ENCODE peak calls at places on chromosomes 3 and 15, in seven cellular contexts. M is activated T-helper 1 cell treated with anti-CD3 and anti-CD28 coated beads, Interleukin-12 subunit alpha, Interleukin-12 subunit beta, Interleukin-2, Interleukin-4 antibody, amounts not matched to agents 30 ng/mL and 10 ng/mL and 1 ng/mL, durations not matched to agents 14 hours and 24 hours and 36 hours; H is prostate gland; J is activated naive CD8-positive, alpha-beta T cell treated with anti-CD3 and anti-CD28 coated beads, Interleukin-2, amount 50 U/mL, for 16 hours; V is CD8-positive, alpha-beta T cell; W is stimulated activated CD4-positive, alpha-beta T cell treated with anti-CD3 and anti-CD28 coated beads, Interleukin-2, amount 100 ng/mL, for 48 hours; P is occipital lobe. Q is an unnamed sample.

GRCh38 chr15:71648095-71648494 is 162.3 kb upstream of the NR2E3 start:
- DNase-seq in J (no peak), P (no peak), H (no peak), V (no peak), W (no peak), M (no peak), Q (no peak)

GRCh38 chr15:66047321-66048024 is 178.2 kb downstream of the RAB11A start:
- DNase-seq in H (no peak), V (no peak), M (no peak), J (no peak), P (no peak), W (no peak), Q (no peak)

GRCh38 chr15:79919090-79919748 is 22.4 kb upstream of the MTHFS start:
- DNase-seq in J (no peak), W (no peak), V (no peak), M (no peak), P (no peak), H (no peak), Q (no peak)

GRCh38 chr3:101292027-101292426 is 28.3 kb downstream of the IMPG2 start:
- DNase-seq in P (no peak), M (no peak), V (no peak), H (no peak), W (no peak), J (no peak), Q (no peak)

GRCh38 chr15:77068633-77069032 is 2.3 kb downstream of the TSPAN3 start:
- DNase-seq in P (no peak), W (no peak), J (no peak), H (no peak), V (no peak), M (no peak), Q (no peak)

GRCh38 chr3:188052229-188052965 is 101.6 kb upstream of the LPP start:
- DNase-seq in J (no peak), H (peak; percentile 66), V (no peak), P (peak; percentile 95), M (no peak), W (no peak), Q (no peak)

GRCh38 chr3:99633887-99634558 is 4.4 kb upstream of the COL8A1 start:
- DNase-seq in V (no peak), W (no peak), M (no peak), H (no peak), J (no peak), P (no peak), Q (no peak)

GRCh38 chr3:25663324-25664065 is 1.2 kb downstream of the TOP2B start:
- DNase-seq in V (no peak), P (no peak), J (no peak), W (no peak), H (no peak), M (peak; percentile 2), Q (no peak)

GRCh38 chr15:39919740-39920509 is at the start of gene GPR176:
- DNase-seq in H (peak; percentile 16), P (peak; percentile 48), M (no peak), J (no peak), V (peak; percentile 5), W (peak; percentile 11), Q (peak; percentile 15)

GRCh38 chr3:172675371-172676193 is 35.3 kb downstream of the NCEH1 start:
- DNase-seq in J (no peak), M (no peak), V (no peak), H (no peak), W (no peak), P (no peak), Q (no peak)

GRCh38 chr3:10459954-10460754 is 45.2 kb downstream of the ATP2B2 start:
- DNase-seq in M (peak; percentile 34), P (no peak), J (no peak), V (peak; percentile 28), H (no peak), W (peak; percentile 45), Q (no peak)

GRCh38 chr15:51727141-51727897 is 10.1 kb downstream of the LYSMD2 start:
- DNase-seq in J (no peak), V (no peak), W (no peak), M (no peak), H (no peak), P (no peak), Q (no peak)

GRCh38 chr3:16480861-16481569 is 32.5 kb downstream of the RFTN1 start:
- DNase-seq in W (no peak), H (no peak), J (no peak), M (no peak), V (no peak), P (no peak), Q (no peak)

GRCh38 chr3:45084820-45085816 is 59.0 kb downstream of the CLEC3B start:
- DNase-seq in H (no peak), W (no peak), J (no peak), M (no peak), P (no peak), V (no peak), Q (no peak)

GRCh38 chr3:29525254-29525881 is 244.5 kb downstream of the RBMS3 start:
- DNase-seq in H (peak; percentile 77), M (no peak), J (no peak), W (no peak), P (no peak), V (no peak), Q (no peak)

GRCh38 chr3:79113821-79114220 is 654.0 kb downstream of the ROBO1 start:
- DNase-seq in M (no peak), P (no peak), W (no peak), J (no peak), V (no peak), H (no peak), Q (no peak)

GRCh38 chr3:184011937-184012889 is 5.5 kb downstream of the ABCC5 start:
- DNase-seq in V (no peak), J (no peak), M (no peak), W (no peak), P (no peak), H (no peak), Q (no peak)

GRCh38 chr3:174949523-174949922 is 90.4 kb downstream of the NAALADL2 start:
- DNase-seq in M (no peak), V (no peak), H (no peak), W (no peak), P (no peak), J (no peak), Q (no peak)

GRCh38 chr3:59843816-59844215 is 794.0 kb upstream of the CFAP20DC start:
- DNase-seq in P (no peak), W (no peak), V (no peak), H (no peak), J (no peak), M (no peak), Q (no peak)

GRCh38 chr3:139811331-139811730 is 123.7 kb upstream of the CLSTN2 start:
- DNase-seq in V (no peak), M (no peak), J (no peak), W (no peak), H (no peak), P (no peak), Q (no peak)

GRCh38 chr3:7876741-7877297 is 624.8 kb upstream of the LMCD1 start:
- DNase-seq in W (peak; percentile 5), V (peak; percentile 2), J (peak; percentile 17), P (no peak), M (peak; percentile 11), H (no peak), Q (peak; percentile 35)

GRCh38 chr3:115062412-115062956 is 84.6 kb downstream of the ZBTB20 start:
- DNase-seq in W (no peak), P (no peak), M (no peak), H (no peak), V (no peak), J (no peak), Q (no peak)

GRCh38 chr3:55416381-55416821 is 70.7 kb downstream of the WNT5A start:
- DNase-seq in P (no peak), M (no peak), J (no peak), H (no peak), W (no peak), V (no peak), Q (no peak)

GRCh38 chr3:119294402-119294888 is 262 bp downstream of the ARHGAP31 start:
- DNase-seq in H (peak; percentile 53), W (peak; percentile 34), M (peak; percentile 48), P (no peak), V (peak; percentile 39), J (peak; percentile 9), Q (peak; percentile 61)

GRCh38 chr3:194285024-194285858 is 65.9 kb downstream of the CPN2 start:
- DNase-seq in J (no peak), V (no peak), M (no peak), P (no peak), W (no peak), H (no peak), Q (no peak)

GRCh38 chr3:48194446-48195071 is 6.3 kb upstream of the CDC25A start:
- DNase-seq in V (no peak), H (peak; percentile 66), W (peak; percentile 21), P (no peak), J (no peak), M (no peak), Q (no peak)

GRCh38 chr3:58755153-58755552 is 88.6 kb upstream of the FAM3D start:
- DNase-seq in J (no peak), H (no peak), W (no peak), M (no peak), P (no peak), V (no peak), Q (no peak)

GRCh38 chr15:96276438-96277210 is 53.9 kb upstream of the NR2F2 start:
- DNase-seq in W (no peak), H (no peak), V (no peak), M (no peak), P (no peak), J (no peak), Q (no peak)

GRCh38 chr3:107761391-107761790 is 238.6 kb downstream of the BBX start:
- DNase-seq in H (no peak), W (no peak), J (no peak), M (no peak), V (no peak), P (no peak), Q (no peak)

GRCh38 chr3:84983490-84983889 is 24.7 kb downstream of the CADM2 start:
- DNase-seq in W (no peak), M (no peak), P (no peak), H (no peak), V (no peak), J (no peak), Q (no peak)

GRCh38 chr3:64240445-64240844 is 15.2 kb upstream of the PRICKLE2 start:
- DNase-seq in M (no peak), V (no peak), H (no peak), J (no peak), P (no peak), W (no peak), Q (no peak)

GRCh38 chr3:183533410-183534132 is 21.9 kb downstream of the KLHL6 start:
- DNase-seq in M (no peak), J (no peak), V (no peak), W (no peak), H (no peak), P (no peak), Q (no peak)

GRCh38 chr3:181383760-181384159 is 328.0 kb upstream of the SOX2 start:
- DNase-seq in V (no peak), W (no peak), M (no peak), H (no peak), J (no peak), P (no peak), Q (no peak)

GRCh38 chr3:11482024-11482423 is 161.7 kb downstream of the VGLL4 start:
- DNase-seq in P (no peak), V (no peak), W (no peak), J (no peak), M (no peak), H (no peak), Q (no peak)